ENCODE peak calls at places on chromosome 5, in six cellular contexts. B is WERI-Rb-1; U is ovary; Q is CD4-positive, alpha-beta memory T cell; H is GM12878; K is body of pancreas. C is an unnamed sample.
A peak's percentile ranks its signal among the peaks of the same experiment; 100 is the strongest.

GRCh38 chr5:76544268-76544926 is 78.8 kb downstream of the F2RL2 start:
- DNase-seq in K (peak; percentile 82), U (peak; percentile 26), Q (peak; percentile 69), B (peak; percentile 76), H (peak; percentile 25), C (peak; percentile 60)

GRCh38 chr5:93250431-93250830 is 330.6 kb downstream of the NR2F1-AS1 start:
- DNase-seq in H (no peak), U (no peak), B (no peak), Q (no peak), K (no peak), C (no peak)

GRCh38 chr5:95857185-95857945 is 34.8 kb upstream of the GLRX start:
- DNase-seq in U (peak; percentile 83), Q (no peak), K (peak; percentile 74), B (no peak), H (no peak), C (no peak)

GRCh38 chr5:59354811-59355210 is 538.7 kb downstream of the PDE4D start:
- DNase-seq in U (no peak), H (no peak), Q (no peak), K (no peak), B (no peak), C (no peak)

GRCh38 chr5:178990491-178990890 is 4.6 kb downstream of the GRM6 start:
- DNase-seq in B (no peak), K (no peak), Q (no peak), H (no peak), U (no peak), C (no peak)

GRCh38 chr5:121263456-121263855 is 588.2 kb upstream of the FTMT start:
- DNase-seq in U (no peak), H (no peak), K (no peak), B (no peak), Q (no peak), C (no peak)

GRCh38 chr5:172920447-172920849 is 38.8 kb upstream of the RPL26L1 start:
- DNase-seq in Q (no peak), U (no peak), B (no peak), K (no peak), H (no peak), C (no peak)

GRCh38 chr5:122836947-122837346 is 8.5 kb upstream of the SNX24 start:
- DNase-seq in U (no peak), K (no peak), Q (no peak), B (no peak), H (no peak), C (no peak)

GRCh38 chr5:107074991-107075390 is 595.7 kb downstream of the EFNA5 start:
- DNase-seq in U (no peak), H (no peak), B (no peak), Q (no peak), K (no peak), C (no peak)

GRCh38 chr5:16489322-16489791 is 23.8 kb upstream of the ZNF622 start:
- DNase-seq in H (no peak), U (no peak), B (no peak), Q (no peak), K (peak; percentile 40), C (peak; percentile 53)

GRCh38 chr5:177607452-177608192 is 7.7 kb downstream of the B4GALT7 start:
- DNase-seq in Q (peak; percentile 58), H (no peak), B (peak; percentile 79), K (peak; percentile 85), U (peak; percentile 73), C (peak; percentile 90)

DNA sequence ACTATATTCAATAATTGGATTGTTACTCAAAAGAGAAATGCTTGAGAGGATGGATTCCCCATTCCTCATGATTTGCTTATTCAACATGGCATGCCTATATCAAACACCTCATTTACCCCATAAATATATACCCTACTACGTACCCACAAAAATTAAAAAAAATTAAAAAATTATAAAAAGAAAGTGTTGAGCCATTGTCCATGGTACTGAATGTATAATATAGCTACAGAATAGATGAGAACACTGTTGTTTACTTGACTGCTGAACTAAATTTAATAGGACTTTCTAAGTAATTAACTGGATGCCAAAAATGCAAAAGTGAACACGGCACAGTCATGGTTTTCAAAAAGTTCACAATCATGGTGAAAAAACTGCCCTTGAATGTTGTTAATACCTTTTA is 725.8 kb downstream of the KCTD16 start:
- DNase-seq in H (no peak), Q (no peak), B (no peak), U (no peak), K (no peak), C (no peak)
- H3K4me3 ChIP-seq in H (no peak overlapping the region), Q (no peak overlapping the region), B (no peak overlapping the region), U (no peak overlapping the region), K (no peak overlapping the region), C (no peak overlapping the region)

GRCh38 chr5:100841358-100842076 is 61.6 kb downstream of the ST8SIA4 start:
- DNase-seq in K (no peak), Q (no peak), B (no peak), H (no peak), U (no peak), C (no peak)

GRCh38 chr5:100852051-100852450 is 51.0 kb downstream of the ST8SIA4 start:
- DNase-seq in Q (no peak), K (no peak), B (no peak), H (no peak), U (no peak), C (no peak)

GRCh38 chr5:100840769-100841168 is 62.3 kb downstream of the ST8SIA4 start:
- DNase-seq in H (no peak), U (no peak), K (no peak), B (no peak), Q (no peak), C (no peak)

DNA sequence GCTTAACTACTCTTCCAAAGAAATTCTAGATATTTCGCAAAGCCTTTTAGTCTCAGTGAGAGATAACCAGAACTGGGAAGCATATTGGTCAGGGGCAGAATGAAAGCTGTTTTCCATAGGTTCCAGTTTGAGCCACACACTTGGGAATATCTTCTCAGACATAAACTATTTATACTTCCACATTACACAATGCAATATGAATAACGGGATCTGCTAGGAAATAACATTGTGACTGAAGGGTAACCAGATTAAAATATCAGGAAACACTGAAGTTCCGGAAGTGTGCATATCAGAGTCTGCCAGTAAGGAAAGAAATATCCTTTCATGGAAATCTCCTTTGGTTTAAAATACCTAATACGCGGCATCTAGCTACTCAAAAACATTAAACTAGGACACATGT is 56.4 kb downstream of the ST8SIA4 start:
- DNase-seq in U (no peak), K (no peak), Q (no peak), H (no peak), B (no peak), C (no peak)
- H3K4me3 ChIP-seq in U (no peak overlapping the region), K (no peak overlapping the region), Q (no peak overlapping the region), H (no peak overlapping the region), B (no peak overlapping the region), C (no peak overlapping the region)

DNA sequence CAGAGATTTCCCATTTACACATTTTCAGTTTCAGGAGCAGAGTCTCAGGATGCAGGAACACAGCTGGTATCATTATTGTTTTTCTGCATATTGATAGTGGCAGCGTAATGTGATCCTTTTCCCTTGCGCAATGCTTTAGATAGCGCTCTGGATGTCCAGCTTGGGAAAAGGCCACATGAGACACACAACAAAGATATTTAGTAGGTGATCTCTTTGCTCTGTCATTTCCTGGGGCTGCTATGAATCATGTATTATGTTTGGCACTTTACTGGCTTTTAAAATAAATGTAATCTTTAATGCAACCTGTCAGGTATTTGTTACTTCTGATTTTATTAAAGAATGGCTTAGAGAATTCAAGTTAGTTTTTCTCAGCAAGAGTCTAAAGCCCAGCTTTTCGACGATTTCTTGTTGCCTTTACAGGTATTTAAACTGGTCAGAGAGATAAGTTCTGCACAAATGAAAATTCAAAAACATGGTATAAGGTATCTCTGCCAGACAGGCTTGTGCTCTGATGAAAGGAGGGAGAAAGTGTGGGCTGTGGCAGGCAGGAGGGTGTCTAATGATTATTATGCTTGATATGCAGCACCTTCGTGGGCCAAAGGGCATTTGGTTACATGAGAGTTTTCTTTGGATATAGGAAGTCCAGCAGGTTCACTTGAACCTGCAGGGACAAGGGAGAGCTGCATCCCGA is 42.3 kb downstream of the PTTG1 start:
- DNase-seq in K (no peak), B (no peak), U (no peak), H (no peak), Q (no peak), C (no peak)
- H3K4me3 ChIP-seq in K (no peak overlapping the region), B (no peak overlapping the region), U (no peak overlapping the region), H (no peak overlapping the region), Q (no peak overlapping the region), C (no peak overlapping the region)

GRCh38 chr5:55437452-55437851 is 97.3 kb downstream of the PLPP1 start:
- DNase-seq in H (no peak), Q (no peak), B (no peak), K (no peak), U (no peak), C (no peak)
- H3K4me3 ChIP-seq in H (no peak overlapping the region), Q (no peak overlapping the region), B (no peak overlapping the region), K (no peak overlapping the region), U (no peak overlapping the region), C (no peak overlapping the region)

GRCh38 chr5:65102826-65103673 is 334.3 kb downstream of the CWC27 start:
- DNase-seq in Q (peak; percentile 57), U (peak; percentile 58), H (no peak), B (peak; percentile 80), K (peak; percentile 73), C (peak; percentile 21)
- H3K4me3 ChIP-seq in Q (peak overlapping the region; percentile 59), U (peak overlapping the region; percentile 44), H (peak overlapping the region; percentile 86), B (peak overlapping the region; percentile 57), K (peak overlapping the region; percentile 9), C (no peak overlapping the region)

DNA sequence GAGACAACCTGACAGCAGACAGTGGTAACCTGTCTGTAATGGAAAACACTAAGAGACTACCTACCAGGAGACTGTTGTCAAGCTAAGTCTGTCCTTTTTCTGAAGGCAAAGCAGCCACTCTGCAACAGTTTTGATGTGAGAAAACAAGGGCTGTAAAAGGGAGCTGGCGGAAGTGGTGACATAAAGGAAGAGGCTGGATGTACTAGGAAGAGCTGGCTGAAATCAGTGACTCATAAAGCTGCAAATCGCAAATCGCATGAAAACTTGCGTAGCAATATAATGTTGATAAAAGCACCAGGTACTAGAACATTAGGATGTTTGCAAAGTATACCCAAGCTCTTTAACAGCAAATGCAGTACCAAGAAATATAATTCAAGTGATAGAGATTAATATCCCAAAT is 1.4 kb downstream of the NSUN2 start:
- DNase-seq in B (no peak), U (no peak), K (no peak), Q (no peak), H (no peak), C (no peak)
- H3K4me3 ChIP-seq in B (no peak overlapping the region), U (no peak overlapping the region), K (no peak overlapping the region), Q (no peak overlapping the region), H (peak overlapping the region; percentile 98), C (peak overlapping the region; percentile 71)

GRCh38 chr5:168291961-168292782 is 727 bp downstream of the WWC1 start:
- DNase-seq in K (peak; percentile 53), U (no peak), B (peak; percentile 67), H (no peak), Q (no peak), C (peak; percentile 68)

GRCh38 chr5:168292783-168293696 is 1.6 kb downstream of the WWC1 start:
- DNase-seq in U (no peak), K (no peak), Q (no peak), H (no peak), B (peak; percentile 26), C (no peak)

GRCh38 chr5:168291281-168291960 is at the start of gene WWC1:
- DNase-seq in U (no peak), Q (peak; percentile 83), B (peak; percentile 87), H (peak; percentile 31), K (peak; percentile 95), C (peak; percentile 92)

GRCh38 chr5:168288349-168289245 is 2.8 kb upstream of the WWC1 start:
- DNase-seq in H (no peak), Q (no peak), K (peak; percentile 78), B (peak; percentile 23), U (no peak), C (peak; percentile 35)

GRCh38 chr5:168290902-168291280 is 554 bp upstream of the WWC1 start:
- DNase-seq in Q (no peak), K (no peak), B (no peak), H (no peak), U (no peak), C (no peak)
- H3K4me3 ChIP-seq in Q (no peak overlapping the region), K (no peak overlapping the region), B (peak overlapping the region; percentile 64), H (peak overlapping the region; percentile 70), U (no peak overlapping the region), C (peak overlapping the region; percentile 94)

C was measured in neural progenitor cell.